ENCODE peak calls at places on chromosomes 12 and 14, in six cellular contexts. T is fibroblast of mammary gland, P is AG09309, D is astrocyte of the spinal cord, E is fibroblast of pulmonary artery, B is Calu3. J is an unnamed sample.

GRCh38 chr14:101241807-101242278 is 319.5 kb upstream of the DIO3 start:
- DNase-seq in T (no peak), P (no peak), D (no peak), E (no peak), B (no peak), J (no peak)

GRCh38 chr12:95202691-95203476 is 14.4 kb downstream of the FGD6 start:
- DNase-seq in T (peak; percentile 37), P (no peak), D (peak; percentile 26), E (peak; percentile 58), B (no peak), J (no peak)

GRCh38 chr12:24697295-24697694 is 251.6 kb downstream of the BCAT1 start:
- DNase-seq in T (no peak), P (no peak), D (no peak), E (no peak), B (no peak), J (no peak)

GRCh38 chr14:53927171-53927570 is 29.5 kb downstream of the BMP4 start:
- DNase-seq in T (peak; percentile 12), P (no peak), D (peak; percentile 14), E (peak; percentile 30), B (no peak), J (no peak)

GRCh38 chr12:16499617-16500016 is 106.3 kb downstream of the LMO3 start:
- DNase-seq in T (no peak), P (no peak), D (no peak), E (peak; percentile 24), B (no peak), J (no peak)

GRCh38 chr14:71701990-71702389 is 230.2 kb upstream of the RGS6 start:
- DNase-seq in T (no peak), P (no peak), D (no peak), E (no peak), B (no peak), J (no peak)

GRCh38 chr12:78759387-78759786 is 105.2 kb upstream of the SYT1 start:
- DNase-seq in T (peak; percentile 69), P (peak; percentile 27), D (peak; percentile 38), E (peak; percentile 97), B (no peak), J (no peak)

GRCh38 chr12:94640134-94640928 is 10.0 kb downstream of the TMCC3 start:
- DNase-seq in T (peak; percentile 95), P (peak; percentile 73), D (peak; percentile 91), E (peak; percentile 62), B (no peak), J (peak; percentile 65)

GRCh38 chr14:35385042-35385839 is 19.3 kb downstream of the NFKBIA start:
- DNase-seq in T (peak; percentile 91), P (peak; percentile 88), D (peak; percentile 93), E (peak; percentile 92), B (no peak), J (no peak)

GRCh38 chr14:103562135-103562384 is 397 bp downstream of the BAG5 start:
- DNase-seq in T (no peak), P (no peak), D (no peak), E (peak; percentile 56), B (no peak), J (no peak)

GRCh38 chr12:30996255-30996654 is 69.7 kb downstream of the TSPAN11 start:
- DNase-seq in T (peak; percentile 66), P (no peak), D (peak; percentile 85), E (peak; percentile 59), B (no peak), J (no peak)

GRCh38 chr12:103421402-103421801 is 74.4 kb downstream of the C12orf42 start:
- DNase-seq in T (no peak), P (no peak), D (no peak), E (no peak), B (no peak), J (no peak)

GRCh38 chr12:111570090-111570961 is 28.8 kb downstream of the ATXN2 start:
- DNase-seq in T (peak; percentile 77), P (peak; percentile 54), D (peak; percentile 79), E (peak; percentile 85), B (peak; percentile 70), J (no peak)

GRCh38 chr12:76137611-76138010 is 53.1 kb upstream of the NAP1L1 start:
- DNase-seq in T (no peak), P (no peak), D (no peak), E (peak; percentile 88), B (no peak), J (no peak)

DNA sequence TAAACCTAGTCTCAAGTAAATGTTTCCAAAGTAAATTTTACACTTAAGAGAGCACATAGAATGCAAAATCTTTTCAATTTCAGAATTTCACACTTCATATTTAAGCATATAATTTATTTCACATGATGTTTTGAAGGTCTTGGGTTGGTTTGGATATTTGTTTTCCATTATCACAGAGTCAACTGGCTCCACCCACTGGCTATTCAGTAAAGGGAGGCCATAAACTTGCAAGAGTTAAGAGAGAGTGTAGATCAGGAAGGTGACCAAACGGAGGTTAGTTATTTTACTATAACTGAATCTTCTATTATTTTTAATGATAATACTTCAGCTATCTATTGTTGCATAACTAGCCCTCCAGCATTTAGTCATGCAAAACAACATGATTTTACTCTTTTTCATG is 6.2 kb upstream of the CPNE8 start:
- DNase-seq in T (peak; percentile 3), P (no peak), D (no peak), E (no peak), B (no peak), J (no peak)
- TF ChIP-seq CTCF in T (no peak), P (peak; percentile 27), D (no peak), E (no peak), B (no peak), J (no peak)

GRCh38 chr12:109710279-109710746 is 3.3 kb upstream of the FAM222A start:
- DNase-seq in T (no peak), P (no peak), D (peak; percentile 51), E (no peak), B (no peak), J (no peak)

GRCh38 chr12:109706747-109707469 is 6.7 kb upstream of the FAM222A start:
- DNase-seq in T (no peak), P (no peak), D (no peak), E (no peak), B (no peak), J (no peak)

GRCh38 chr12:109709401-109710278 is 4.0 kb upstream of the FAM222A start:
- DNase-seq in T (no peak), P (no peak), D (no peak), E (no peak), B (peak; percentile 63), J (no peak)

GRCh38 chr12:109707470-109707821 is 6.2 kb upstream of the FAM222A start:
- DNase-seq in T (no peak), P (no peak), D (no peak), E (no peak), B (no peak), J (no peak)

GRCh38 chr12:109708939-109709338 is 4.7 kb upstream of the FAM222A start:
- DNase-seq in T (no peak), P (no peak), D (no peak), E (no peak), B (no peak), J (no peak)
- TF ChIP-seq CTCF in T (no peak), P (no peak), D (no peak), E (no peak), B (no peak), J (no peak)

DNA sequence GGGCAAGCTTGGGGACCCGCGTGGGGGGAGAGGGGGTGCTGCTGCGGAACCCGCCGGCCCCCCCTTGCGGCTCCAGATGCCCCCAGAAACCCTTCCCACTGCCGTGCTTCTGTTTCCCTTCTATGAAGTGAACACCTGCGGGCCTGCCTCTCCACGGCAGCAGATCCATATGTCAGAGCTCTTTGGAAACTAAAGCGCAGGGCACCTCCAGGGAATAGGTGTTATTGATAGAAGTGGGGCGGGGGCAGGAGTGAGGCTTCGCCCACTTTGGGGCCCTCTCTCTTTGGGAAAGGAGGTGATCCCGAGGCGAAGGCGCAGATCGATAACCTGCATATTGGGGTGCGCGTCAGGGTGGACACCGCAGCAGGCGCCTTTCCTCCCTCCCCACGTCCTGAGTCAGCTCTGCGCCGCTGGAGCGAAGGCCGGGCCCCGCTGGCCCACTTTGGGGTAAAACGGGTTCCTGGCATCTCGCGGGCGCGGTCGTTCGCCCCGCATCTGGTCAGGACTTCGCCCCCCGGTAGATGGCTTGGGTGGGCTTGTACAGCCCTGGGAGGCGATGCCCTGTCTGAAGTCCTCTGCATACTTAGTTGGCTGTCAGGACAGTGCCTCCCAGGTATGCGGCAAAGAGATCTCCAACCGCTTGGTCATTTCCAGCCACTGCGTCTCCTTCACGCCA is 524 bp downstream of the KMT5A start:
- DNase-seq in T (no peak), P (no peak), D (no peak), E (no peak), B (peak; percentile 36), J (no peak)
- TF ChIP-seq CTCF in T (no peak), P (no peak), D (no peak), E (no peak), B (no peak), J (no peak)

GRCh38 chr14:74392616-74393570 is 33.1 kb downstream of the SYNDIG1L start:
- DNase-seq in T (no peak), P (no peak), D (no peak), E (no peak), B (no peak), J (no peak)
- TF ChIP-seq CTCF in T (no peak), P (no peak), D (no peak), E (no peak), B (no peak), J (no peak)

GRCh38 chr14:78836777-78837176 is 666.6 kb downstream of the NRXN3 start:
- DNase-seq in T (peak; percentile 73), P (peak; percentile 10), D (peak; percentile 64), E (peak; percentile 60), B (peak; percentile 78), J (peak; percentile 23)
- TF ChIP-seq CTCF in T (peak; percentile 59), P (peak; percentile 44), D (peak; percentile 53), E (peak; percentile 40), B (peak; percentile 73), J (peak; percentile 41)

DNA sequence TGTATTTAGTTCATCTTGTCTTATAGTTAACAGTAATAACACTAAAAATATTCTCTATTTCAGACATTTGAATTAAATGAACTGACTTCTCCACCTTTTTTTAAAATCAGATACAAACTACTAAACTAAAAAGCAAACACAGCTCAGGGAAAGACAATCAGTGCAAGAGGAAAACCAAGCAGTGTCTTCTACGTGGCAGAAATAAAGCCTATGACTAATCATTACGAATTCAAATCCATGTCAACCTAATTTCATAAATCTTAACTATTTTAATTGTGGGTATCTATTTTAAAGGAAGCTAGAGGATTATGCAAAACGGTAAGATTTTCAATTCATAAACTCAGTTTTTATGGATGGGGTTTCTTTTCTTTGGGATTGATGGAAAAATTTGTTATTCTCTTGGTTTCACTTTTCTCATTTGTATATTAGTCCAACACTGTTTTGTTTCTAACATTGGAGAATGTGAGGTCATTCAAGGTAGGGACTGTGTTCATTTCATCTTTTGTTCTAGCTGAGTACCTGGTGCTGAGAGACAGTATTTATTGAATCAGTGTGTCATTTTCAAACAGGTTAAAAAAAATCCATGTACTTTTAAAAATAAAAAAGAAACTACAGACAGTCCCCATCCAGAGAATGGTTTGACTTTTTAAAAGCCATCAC is 12.8 kb upstream of the PALS1 start:
- DNase-seq in T (peak; percentile 69), P (peak; percentile 32), D (peak; percentile 26), E (no peak), B (no peak), J (no peak)
- TF ChIP-seq CTCF in T (no peak), P (no peak), D (no peak), E (no peak), B (no peak), J (no peak)

GRCh38 chr12:57008113-57008687 is 1.9 kb upstream of the ZBTB39 start:
- DNase-seq in T (peak; percentile 76), P (peak; percentile 50), D (peak; percentile 73), E (peak; percentile 84), B (peak; percentile 32), J (peak; percentile 66)
- TF ChIP-seq CTCF in T (peak; percentile 71), P (peak; percentile 69), D (peak; percentile 69), E (peak; percentile 67), B (no peak), J (peak; percentile 54)

J was measured in GM13976.